ENCODE peak calls at places on chromosomes 5 and 9, in five cellular contexts. One of them, this sample, is unnamed.

GRCh38 chr9:133515615-133516255 is 9.0 kb downstream of the MYMK start:
- DNase-seq in H1: no peak
- DNase-seq in GM12878: no peak
- DNase-seq in NT2/D1: no peak
- DNase-seq in HepG2: no peak
- DNase-seq in this sample: no peak

GRCh38 chr9:22030101-22030598 is 21.0 kb upstream of the CDKN2B start:
- DNase-seq in H1: no peak
- DNase-seq in NT2/D1: no peak
- DNase-seq in GM12878: no peak
- DNase-seq in HepG2: peak
- DNase-seq in this sample: no peak

GRCh38 chr9:37999501-38000189 is 69.4 kb downstream of the SHB start:
- DNase-seq in HepG2: no peak
- DNase-seq in H1: no peak
- DNase-seq in GM12878: no peak
- DNase-seq in NT2/D1: no peak
- DNase-seq in this sample: no peak

GRCh38 chr5:41143124-41143523 is 70.2 kb downstream of the C6 start:
- DNase-seq in H1: no peak
- DNase-seq in GM12878: no peak
- DNase-seq in HepG2: no peak
- DNase-seq in NT2/D1: no peak
- DNase-seq in this sample: no peak

GRCh38 chr5:154397652-154398406 is 48.0 kb upstream of the SAP30L start:
- DNase-seq in GM12878: no peak
- DNase-seq in NT2/D1: no peak
- DNase-seq in H1: no peak
- DNase-seq in HepG2: no peak
- DNase-seq in this sample: peak

GRCh38 chr5:164475339-164475977 is 970.0 kb downstream of the MAT2B start:
- DNase-seq in HepG2: peak
- DNase-seq in H1: no peak
- DNase-seq in GM12878: no peak
- DNase-seq in NT2/D1: no peak
- DNase-seq in this sample: peak

GRCh38 chr5:57491369-57491965 is 8.9 kb upstream of the ACTBL2 start:
- DNase-seq in GM12878: no peak
- DNase-seq in HepG2: no peak
- DNase-seq in H1: no peak
- DNase-seq in NT2/D1: no peak
- DNase-seq in this sample: no peak

GRCh38 chr5:9140202-9140601 is 405.7 kb downstream of the SEMA5A start:
- DNase-seq in GM12878: no peak
- DNase-seq in H1: no peak
- DNase-seq in NT2/D1: no peak
- DNase-seq in HepG2: no peak
- DNase-seq in this sample: no peak

GRCh38 chr5:163889369-163889768 is 383.9 kb downstream of the MAT2B start:
- DNase-seq in GM12878: no peak
- DNase-seq in H1: no peak
- DNase-seq in HepG2: no peak
- DNase-seq in NT2/D1: no peak
- DNase-seq in this sample: no peak

GRCh38 chr9:80503692-80504400 is 932.1 kb downstream of the TLE4 start:
- DNase-seq in GM12878: no peak
- DNase-seq in NT2/D1: no peak
- DNase-seq in H1: no peak
- DNase-seq in HepG2: no peak
- DNase-seq in this sample: no peak

GRCh38 chr5:177099422-177100093 is 12.8 kb downstream of the FGFR4 start:
- DNase-seq in H1: peak
- DNase-seq in NT2/D1: no peak
- DNase-seq in GM12878: no peak
- DNase-seq in HepG2: no peak
- DNase-seq in this sample: no peak

GRCh38 chr9:82021198-82021597 is 32.6 kb downstream of the SPATA31D1 start:
- DNase-seq in NT2/D1: no peak
- DNase-seq in GM12878: no peak
- DNase-seq in HepG2: peak
- DNase-seq in H1: no peak
- DNase-seq in this sample: no peak

GRCh38 chr9:14770592-14770991 is 48.1 kb upstream of the CER1 start:
- DNase-seq in NT2/D1: no peak
- DNase-seq in HepG2: no peak
- DNase-seq in H1: no peak
- DNase-seq in GM12878: no peak
- DNase-seq in this sample: no peak

GRCh38 chr9:31542384-31543055 is 841.9 kb upstream of the ACO1 start:
- DNase-seq in H1: no peak
- DNase-seq in GM12878: peak
- DNase-seq in HepG2: peak
- DNase-seq in NT2/D1: peak
- DNase-seq in this sample: peak

GRCh38 chr9:94600258-94600657 is 6.6 kb upstream of the FBP2 start:
- DNase-seq in NT2/D1: no peak
- DNase-seq in H1: no peak
- DNase-seq in HepG2: peak
- DNase-seq in GM12878: no peak
- DNase-seq in this sample: no peak

GRCh38 chr9:90099262-90099982 is 494.6 kb downstream of the GADD45G start:
- DNase-seq in H1: no peak
- DNase-seq in NT2/D1: no peak
- DNase-seq in GM12878: no peak
- DNase-seq in HepG2: peak
- DNase-seq in this sample: no peak

GRCh38 chr9:114355821-114356220 is 26.2 kb downstream of the ORM2 start:
- DNase-seq in HepG2: no peak
- DNase-seq in GM12878: no peak
- DNase-seq in H1: no peak
- DNase-seq in NT2/D1: no peak
- DNase-seq in this sample: no peak

GRCh38 chr9:37752646-37753488 is 738 bp upstream of the TRMT10B start:
- DNase-seq in GM12878: no peak
- DNase-seq in HepG2: no peak
- DNase-seq in H1: no peak
- DNase-seq in NT2/D1: no peak
- DNase-seq in this sample: no peak

GRCh38 chr5:137348759-137349158 is 150.4 kb downstream of the SPOCK1 start:
- DNase-seq in HepG2: no peak
- DNase-seq in GM12878: no peak
- DNase-seq in H1: no peak
- DNase-seq in NT2/D1: no peak
- DNase-seq in this sample: no peak

GRCh38 chr5:11143456-11144267 is 382.6 kb upstream of the DAP start:
- DNase-seq in H1: no peak
- DNase-seq in NT2/D1: no peak
- DNase-seq in HepG2: no peak
- DNase-seq in GM12878: no peak
- DNase-seq in this sample: no peak

GRCh38 chr9:959914-960313 is 16.5 kb upstream of the DMRT3 start:
- DNase-seq in NT2/D1: no peak
- DNase-seq in H1: no peak
- DNase-seq in GM12878: no peak
- DNase-seq in HepG2: no peak
- DNase-seq in this sample: no peak

GRCh38 chr5:165094782-165095181 is 1589.4 kb downstream of the MAT2B start:
- DNase-seq in NT2/D1: no peak
- DNase-seq in HepG2: no peak
- DNase-seq in H1: no peak
- DNase-seq in GM12878: no peak
- DNase-seq in this sample: no peak

GRCh38 chr9:136454026-136454796 is 14.6 kb upstream of the INPP5E start:
- DNase-seq in H1: no peak
- DNase-seq in HepG2: no peak
- DNase-seq in GM12878: no peak
- DNase-seq in NT2/D1: no peak
- DNase-seq in this sample: no peak

GRCh38 chr9:70902705-70903131 is 218.7 kb downstream of the TRPM3 start:
- DNase-seq in HepG2: no peak
- DNase-seq in GM12878: no peak
- DNase-seq in H1: no peak
- DNase-seq in NT2/D1: no peak
- DNase-seq in this sample: no peak

GRCh38 chr5:181190711-181191525 is 14.1 kb downstream of the TRIM7 start:
- DNase-seq in GM12878: no peak
- DNase-seq in NT2/D1: no peak
- DNase-seq in HepG2: no peak
- DNase-seq in H1: no peak
- DNase-seq in this sample: no peak

GRCh38 chr5:75050415-75050814 is 1.9 kb downstream of the GCNT4 start:
- DNase-seq in NT2/D1: no peak
- DNase-seq in GM12878: no peak
- DNase-seq in H1: peak
- DNase-seq in HepG2: peak
- DNase-seq in this sample: peak
- TF ChIP-seq SUZ12 in NT2/D1: no peak
- TF ChIP-seq SUZ12 in GM12878: no peak
- TF ChIP-seq SUZ12 in H1: no peak
- TF ChIP-seq SUZ12 in HepG2: no peak
- TF ChIP-seq SUZ12 in this sample: no peak

GRCh38 chr9:100160021-100160420 is 61.0 kb downstream of the INVS start:
- DNase-seq in NT2/D1: no peak
- DNase-seq in HepG2: no peak
- DNase-seq in GM12878: peak
- DNase-seq in H1: no peak
- DNase-seq in this sample: no peak
- TF ChIP-seq SUZ12 in NT2/D1: no peak
- TF ChIP-seq SUZ12 in HepG2: no peak
- TF ChIP-seq SUZ12 in GM12878: no peak
- TF ChIP-seq SUZ12 in H1: no peak
- TF ChIP-seq SUZ12 in this sample: no peak

GRCh38 chr5:1029945-1030625 is 21.5 kb downstream of the NKD2 start:
- DNase-seq in NT2/D1: no peak
- DNase-seq in H1: no peak
- DNase-seq in GM12878: no peak
- DNase-seq in HepG2: no peak
- DNase-seq in this sample: no peak
- TF ChIP-seq SUZ12 in NT2/D1: no peak
- TF ChIP-seq SUZ12 in H1: no peak
- TF ChIP-seq SUZ12 in GM12878: no peak
- TF ChIP-seq SUZ12 in HepG2: no peak
- TF ChIP-seq SUZ12 in this sample: no peak

DNA sequence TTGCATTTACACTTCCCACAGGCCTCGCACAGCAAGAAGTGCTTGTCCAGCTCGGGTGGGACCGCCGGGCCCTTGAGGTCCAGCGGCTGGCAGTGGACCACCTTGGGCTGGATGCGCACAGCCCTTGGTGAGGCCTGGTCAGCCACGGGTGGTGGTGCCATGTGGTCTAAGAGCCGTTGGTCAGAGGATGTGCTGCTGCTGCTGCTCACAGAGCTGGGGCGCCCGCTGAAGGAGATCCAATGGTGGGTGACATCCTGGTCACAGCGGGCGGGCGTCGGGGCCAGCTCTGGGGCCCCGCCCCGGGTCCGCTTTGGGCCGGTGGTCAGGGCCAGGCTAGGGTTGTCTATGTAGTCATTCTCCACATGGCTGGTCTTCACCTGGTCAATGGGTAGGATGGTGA is 10.2 kb downstream of the SPRY4 start:
- DNase-seq in H1: peak
- DNase-seq in GM12878: no peak
- DNase-seq in HepG2: no peak
- DNase-seq in NT2/D1: no peak
- DNase-seq in this sample: no peak
- TF ChIP-seq SUZ12 in H1: no peak
- TF ChIP-seq SUZ12 in GM12878: no peak
- TF ChIP-seq SUZ12 in HepG2: no peak
- TF ChIP-seq SUZ12 in NT2/D1: no peak
- TF ChIP-seq SUZ12 in this sample: no peak

DNA sequence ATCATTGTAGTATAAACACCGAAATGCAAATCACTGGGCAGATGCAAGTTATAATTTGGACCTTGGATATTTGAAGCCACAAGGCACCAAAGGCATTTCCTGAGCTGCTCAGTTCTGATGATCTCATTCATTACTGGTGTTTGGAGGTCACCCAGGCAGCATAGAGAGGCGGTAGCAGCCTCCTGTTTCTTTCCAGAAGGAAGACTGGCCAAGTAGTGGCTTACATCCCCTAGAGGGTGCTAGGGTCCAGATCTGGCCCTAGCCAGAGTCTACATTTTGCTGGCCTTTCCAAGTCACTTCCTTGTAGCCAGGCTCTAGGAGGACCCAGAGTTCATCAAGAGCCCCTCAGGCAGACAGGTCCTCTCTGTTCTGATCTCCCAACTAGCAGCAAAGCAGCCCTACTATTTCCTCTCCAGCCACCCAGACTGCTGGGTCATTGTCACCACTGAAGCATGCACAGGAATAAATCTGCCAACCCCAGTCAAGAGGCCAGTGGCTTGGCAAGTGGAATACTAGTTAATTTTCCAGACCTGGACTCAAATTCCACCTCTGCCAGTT is 33.4 kb upstream of the TTC1 start:
- DNase-seq in NT2/D1: no peak
- DNase-seq in GM12878: no peak
- DNase-seq in H1: no peak
- DNase-seq in HepG2: peak
- DNase-seq in this sample: peak
- TF ChIP-seq SUZ12 in NT2/D1: no peak
- TF ChIP-seq SUZ12 in GM12878: no peak
- TF ChIP-seq SUZ12 in H1: no peak
- TF ChIP-seq SUZ12 in HepG2: no peak
- TF ChIP-seq SUZ12 in this sample: no peak

GRCh38 chr9:127278372-127278771 is 13.8 kb downstream of the GARNL3 start:
- DNase-seq in H1: no peak
- DNase-seq in GM12878: no peak
- DNase-seq in NT2/D1: no peak
- DNase-seq in HepG2: no peak
- DNase-seq in this sample: no peak
- TF ChIP-seq SUZ12 in H1: no peak
- TF ChIP-seq SUZ12 in GM12878: no peak
- TF ChIP-seq SUZ12 in NT2/D1: no peak
- TF ChIP-seq SUZ12 in HepG2: no peak
- TF ChIP-seq SUZ12 in this sample: no peak

DNA sequence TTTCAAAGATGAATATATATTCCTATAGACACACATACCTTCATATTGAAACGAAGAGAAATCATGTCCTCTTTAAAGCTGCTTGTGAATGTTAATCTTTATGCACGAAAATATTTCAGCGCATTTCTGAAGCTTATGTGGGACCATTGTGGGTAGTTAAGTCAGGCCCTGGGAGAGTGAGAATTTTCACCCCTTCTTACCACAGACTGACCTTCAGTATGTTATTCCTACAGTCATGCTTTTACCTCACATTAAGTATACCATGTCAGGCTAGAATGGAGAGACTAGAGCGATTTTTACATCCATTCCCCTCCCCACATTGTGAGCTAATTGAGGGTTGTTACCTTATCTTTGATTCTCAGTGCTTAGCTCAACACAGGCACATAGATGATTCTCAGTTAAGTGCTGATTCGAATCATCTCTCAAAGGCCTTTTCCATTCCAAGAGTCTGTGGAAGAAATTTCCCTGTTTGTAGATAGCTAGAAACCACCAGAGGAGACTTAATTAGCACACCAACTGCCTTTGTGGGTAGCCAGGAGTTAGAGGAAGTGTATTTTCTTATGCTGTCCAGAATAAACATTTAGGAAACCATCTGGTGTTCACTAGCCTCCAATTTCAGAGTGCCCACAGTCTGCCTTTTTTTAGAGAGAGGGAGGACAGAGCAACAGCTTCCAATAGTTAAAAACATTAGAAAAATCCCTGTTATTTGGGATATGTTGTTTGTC is 110.5 kb downstream of the MEGF10 start:
- DNase-seq in HepG2: no peak
- DNase-seq in NT2/D1: no peak
- DNase-seq in H1: no peak
- DNase-seq in GM12878: no peak
- DNase-seq in this sample: no peak
- TF ChIP-seq SUZ12 in HepG2: no peak
- TF ChIP-seq SUZ12 in NT2/D1: no peak
- TF ChIP-seq SUZ12 in H1: no peak
- TF ChIP-seq SUZ12 in GM12878: no peak
- TF ChIP-seq SUZ12 in this sample: no peak

This sample was measured in HEK293T.